ENCODE peak calls at places on chromosomes 16 and 17, in nine cellular contexts. P, C, K, D, W, M, V, Q and G are unnamed samples.

GRCh38 chr16:4336701-4337539 is 14.2 kb downstream of the PAM16 start:
- DNase-seq in P (no peak), C (no peak), K (no peak), D (no peak), W (no peak), M (no peak), V (no peak), Q (no peak), G (no peak)

GRCh38 chr17:79979201-79979840 is 56.4 kb downstream of the TBC1D16 start:
- DNase-seq in P (no peak), C (no peak), K (no peak), D (no peak), W (no peak), M (no peak), V (no peak), Q (no peak), G (peak)

GRCh38 chr17:49290690-49291326 is 60.2 kb upstream of the PHOSPHO1 start:
- DNase-seq in P (no peak), C (no peak), K (no peak), D (peak), W (peak), M (no peak), V (no peak), Q (no peak), G (peak)

GRCh38 chr17:51035436-51035835 is 85.2 kb downstream of the SPAG9 start:
- DNase-seq in P (no peak), C (no peak), K (no peak), D (no peak), W (peak), M (peak), V (no peak), Q (no peak), G (no peak)

GRCh38 chr16:70573451-70574121 is 50.0 kb downstream of the SF3B3 start:
- DNase-seq in P (peak), C (no peak), K (no peak), D (peak), W (peak), M (no peak), V (no peak), Q (no peak), G (no peak)

GRCh38 chr16:17301593-17302135 is 169.1 kb downstream of the XYLT1 start:
- DNase-seq in P (peak), C (no peak), K (no peak), D (no peak), W (no peak), M (no peak), V (no peak), Q (no peak), G (no peak)

GRCh38 chr16:56577300-56577625 is 12.1 kb upstream of the MT3 start:
- DNase-seq in P (no peak), C (no peak), K (no peak), D (no peak), W (no peak), M (no peak), V (no peak), Q (no peak), G (no peak)

GRCh38 chr16:3000540-3000939 is 12.2 kb upstream of the CLDN9 start:
- DNase-seq in P (no peak), C (no peak), K (no peak), D (no peak), W (no peak), M (no peak), V (no peak), Q (no peak), G (no peak)

GRCh38 chr16:24253192-24253591 is 2.9 kb upstream of the CACNG3 start:
- DNase-seq in P (peak), C (no peak), K (peak), D (no peak), W (peak), M (peak), V (no peak), Q (no peak), G (no peak)

GRCh38 chr16:2147981-2148671 is at the start of gene RAB26:
- DNase-seq in P (peak), C (peak), K (peak), D (no peak), W (no peak), M (peak), V (peak), Q (peak), G (peak)

GRCh38 chr16:85521737-85522042 is 91.4 kb upstream of the GSE1 start:
- DNase-seq in P (no peak), C (no peak), K (no peak), D (no peak), W (no peak), M (no peak), V (no peak), Q (no peak), G (no peak)

GRCh38 chr17:40479754-40480480 is 21.5 kb downstream of the TNS4 start:
- DNase-seq in P (no peak), C (no peak), K (no peak), D (no peak), W (no peak), M (no peak), V (no peak), Q (no peak), G (no peak)

GRCh38 chr17:38980455-38981217 is 13.4 kb upstream of the FBXO47 start:
- DNase-seq in P (no peak), C (no peak), K (no peak), D (no peak), W (no peak), M (no peak), V (no peak), Q (no peak), G (no peak)

GRCh38 chr17:50576864-50577263 is 16.3 kb downstream of the CACNA1G start:
- DNase-seq in P (no peak), C (no peak), K (no peak), D (no peak), W (no peak), M (no peak), V (no peak), Q (no peak), G (no peak)

GRCh38 chr16:70159355-70160348 is 13.9 kb upstream of the CLEC18C start:
- DNase-seq in P (no peak), C (no peak), K (no peak), D (no peak), W (no peak), M (no peak), V (no peak), Q (no peak), G (no peak)

GRCh38 chr17:81735181-81736102 is 23.4 kb downstream of the SLC25A10 start:
- DNase-seq in P (peak), C (no peak), K (no peak), D (peak), W (no peak), M (no peak), V (no peak), Q (no peak), G (peak)

GRCh38 chr16:23858496-23859062 is 22.8 kb downstream of the PRKCB start:
- DNase-seq in P (peak), C (no peak), K (no peak), D (no peak), W (no peak), M (no peak), V (no peak), Q (no peak), G (no peak)

GRCh38 chr16:89936034-89936433 is 12.5 kb upstream of the DEF8 start:
- DNase-seq in P (no peak), C (no peak), K (no peak), D (no peak), W (no peak), M (no peak), V (no peak), Q (no peak), G (no peak)

GRCh38 chr16:3804426-3805016 is 76.0 kb downstream of the CREBBP start:
- DNase-seq in P (no peak), C (no peak), K (no peak), D (no peak), W (no peak), M (no peak), V (no peak), Q (no peak), G (no peak)

GRCh38 chr17:41728056-41728455 is 6.4 kb downstream of the HAP1 start:
- DNase-seq in P (no peak), C (no peak), K (no peak), D (no peak), W (no peak), M (no peak), V (no peak), Q (no peak), G (no peak)

GRCh38 chr17:78121801-78122220 is 6.7 kb downstream of the TMC6 start:
- DNase-seq in P (no peak), C (no peak), K (no peak), D (no peak), W (no peak), M (no peak), V (no peak), Q (no peak), G (no peak)

GRCh38 chr16:13013043-13013442 is 111.6 kb downstream of the SHISA9 start:
- DNase-seq in P (no peak), C (no peak), K (no peak), D (no peak), W (no peak), M (no peak), V (no peak), Q (no peak), G (no peak)

GRCh38 chr16:31064882-31065461 is 9.1 kb downstream of the ZNF668 start:
- DNase-seq in P (peak), C (peak), K (no peak), D (peak), W (peak), M (no peak), V (no peak), Q (no peak), G (peak)

GRCh38 chr17:68440526-68440925 is 16.8 kb downstream of the WIPI1 start:
- DNase-seq in P (no peak), C (no peak), K (no peak), D (no peak), W (no peak), M (no peak), V (no peak), Q (no peak), G (no peak)

GRCh38 chr17:65123757-65124675 is 13.2 kb upstream of the RGS9 start:
- DNase-seq in P (no peak), C (no peak), K (no peak), D (no peak), W (no peak), M (no peak), V (no peak), Q (no peak), G (peak)

GRCh38 chr16:63188076-63188771 is 1152.0 kb upstream of the CDH8 start:
- DNase-seq in P (no peak), C (no peak), K (no peak), D (no peak), W (no peak), M (no peak), V (no peak), Q (no peak), G (no peak)

GRCh38 chr16:86597880-86598606 is 19.7 kb downstream of the FOXL1 start:
- DNase-seq in P (no peak), C (no peak), K (no peak), D (no peak), W (no peak), M (no peak), V (no peak), Q (no peak), G (no peak)

GRCh38 chr16:76535-77272 is 1.3 kb upstream of the MPG start:
- DNase-seq in P (peak), C (peak), K (no peak), D (no peak), W (peak), M (no peak), V (no peak), Q (no peak), G (peak)

GRCh38 chr17:6936370-6937028 is 59.4 kb upstream of the ALOX12 start:
- DNase-seq in P (peak), C (no peak), K (no peak), D (no peak), W (no peak), M (peak), V (no peak), Q (no peak), G (no peak)